ENCODE peak calls at places on chromosomes 16 and 17, in six cellular contexts. V is T-helper 2 cell; M is HuH-7; U is stimulated activated CD4-positive, alpha-beta T cell treated with anti-CD3 and anti-CD28 coated beads, Interleukin-4, amount 100 ng/mL, for 24 hours; C is T-helper 1 cell; Q is fibroblast of lung. O is an unnamed sample.

GRCh38 chr16:2472885-2473284 is 1.8 kb downstream of the NTN3 start:
- DNase-seq in V (no peak), M (no peak), U (no peak), C (no peak), Q (no peak), O (no peak)

GRCh38 chr16:58464047-58464915 is 35.7 kb upstream of the NDRG4 start:
- DNase-seq in V (no peak), M (peak), U (no peak), C (no peak), Q (no peak), O (no peak)

GRCh38 chr17:74478369-74479100 is 12.1 kb downstream of the CD300A start:
- DNase-seq in V (no peak), M (no peak), U (peak), C (peak), Q (no peak), O (no peak)

GRCh38 chr16:3878610-3879009 is 1.9 kb downstream of the CREBBP start:
- DNase-seq in V (no peak), M (no peak), U (no peak), C (no peak), Q (peak), O (no peak)

GRCh38 chr17:36945160-36945559 is 3.6 kb upstream of the AATF start:
- DNase-seq in V (no peak), M (no peak), U (no peak), C (no peak), Q (no peak), O (no peak)

GRCh38 chr17:57033296-57033695 is 51.8 kb upstream of the AKAP1 start:
- DNase-seq in V (no peak), M (no peak), U (no peak), C (no peak), Q (peak), O (no peak)

GRCh38 chr17:56908061-56908542 is 5.7 kb downstream of the TRIM25 start:
- DNase-seq in V (no peak), M (no peak), U (peak), C (peak), Q (no peak), O (no peak)

GRCh38 chr16:56269824-56270684 is 78.8 kb downstream of the GNAO1 start:
- DNase-seq in V (no peak), M (no peak), U (no peak), C (no peak), Q (no peak), O (peak)

GRCh38 chr16:66885491-66885890 is 5.2 kb downstream of the PDP2 start:
- DNase-seq in V (no peak), M (no peak), U (no peak), C (no peak), Q (no peak), O (no peak)

GRCh38 chr17:69854381-69854780 is 220.6 kb upstream of the KCNJ16 start:
- DNase-seq in V (no peak), M (no peak), U (no peak), C (no peak), Q (no peak), O (no peak)

GRCh38 chr17:41504126-41504977 is 1.1 kb downstream of the KRT13 start:
- DNase-seq in V (no peak), M (no peak), U (no peak), C (no peak), Q (no peak), O (no peak)

GRCh38 chr17:17507465-17508011 is 11.3 kb upstream of the RASD1 start:
- DNase-seq in V (no peak), M (no peak), U (no peak), C (no peak), Q (no peak), O (no peak)

GRCh38 chr17:14427914-14428639 is 127.2 kb downstream of the HS3ST3B1 start:
- DNase-seq in V (peak), M (no peak), U (peak), C (peak), Q (no peak), O (no peak)

GRCh38 chr17:61338874-61339478 is 60.7 kb upstream of the TBX2 start:
- DNase-seq in V (no peak), M (no peak), U (no peak), C (no peak), Q (peak), O (no peak)

GRCh38 chr17:61015966-61016365 is 338.3 kb downstream of the BCAS3 start:
- DNase-seq in V (no peak), M (no peak), U (no peak), C (no peak), Q (peak), O (no peak)

GRCh38 chr16:18999045-18999393 is 15.3 kb downstream of the TMC7 start:
- DNase-seq in V (no peak), M (no peak), U (no peak), C (no peak), Q (no peak), O (no peak)

GRCh38 chr16:83116274-83116892 is 489.6 kb downstream of the CDH13 start:
- DNase-seq in V (no peak), M (no peak), U (no peak), C (no peak), Q (peak), O (no peak)

GRCh38 chr16:3497771-3498170 is 2.5 kb upstream of the C16orf90 start:
- DNase-seq in V (no peak), M (no peak), U (no peak), C (no peak), Q (no peak), O (no peak)

GRCh38 chr16:56357291-56357764 is 68.0 kb downstream of the AMFR start:
- DNase-seq in V (no peak), M (no peak), U (no peak), C (no peak), Q (no peak), O (no peak)

GRCh38 chr16:14628806-14629611 is 1.1 kb downstream of the PARN start:
- DNase-seq in V (no peak), M (no peak), U (no peak), C (peak), Q (no peak), O (no peak)

GRCh38 chr16:70674221-70675014 is 11.4 kb downstream of the MTSS2 start:
- DNase-seq in V (no peak), M (no peak), U (no peak), C (no peak), Q (no peak), O (no peak)

GRCh38 chr17:75812096-75813001 is 27.7 kb downstream of the UNK start:
- DNase-seq in V (no peak), M (no peak), U (no peak), C (no peak), Q (peak), O (no peak)

O was measured in Caco-2.